ENCODE peak calls at places on chromosomes 6 and 20, in eight cellular contexts. F is posterior cingulate gyrus; M is adipocyte; H is left ventricle myocardium inferior; Q is Calu3; X is OCI-M1; T is iPS-NIHi11; O is naive thymus-derived CD8-positive, alpha-beta T cell. J is an unnamed sample.

GRCh38 chr20:57718490-57719009 is 8.7 kb upstream of the PMEPA1 start:
- DNase-seq in F (peak), M (peak), H (peak), Q (peak), X (peak), T (peak), O (peak), J (peak)

GRCh38 chr6:158737710-158738615 is 81.2 kb downstream of the EZR start:
- DNase-seq in F (no peak), M (peak), H (no peak), Q (no peak), X (peak), T (no peak), O (no peak), J (no peak)

GRCh38 chr6:168122521-168122920 is 43.5 kb upstream of the FRMD1 start:
- DNase-seq in F (no peak), M (no peak), H (no peak), Q (no peak), X (no peak), T (peak), O (no peak), J (no peak)

GRCh38 chr6:17031961-17032360 is 69.9 kb upstream of the STMND1 start:
- DNase-seq in F (peak), M (no peak), H (no peak), Q (no peak), X (no peak), T (no peak), O (no peak), J (no peak)

GRCh38 chr20:63736893-63737689 is 627 bp downstream of the LIME1 start:
- DNase-seq in F (no peak), M (no peak), H (no peak), Q (no peak), X (no peak), T (peak), O (peak), J (no peak)

GRCh38 chr20:17938889-17939619 is 29.5 kb downstream of the SNX5 start:
- DNase-seq in F (peak), M (peak), H (peak), Q (peak), X (peak), T (peak), O (peak), J (no peak)

GRCh38 chr6:98833101-98834059 is 994 bp upstream of the POU3F2 start:
- DNase-seq in F (peak), M (peak), H (no peak), Q (peak), X (peak), T (peak), O (peak), J (no peak)

GRCh38 chr6:87543836-87544735 is 45.7 kb downstream of the RARS2 start:
- DNase-seq in F (no peak), M (no peak), H (no peak), Q (no peak), X (no peak), T (no peak), O (no peak), J (no peak)

GRCh38 chr20:63178445-63178818 is 37.5 kb downstream of the YTHDF1 start:
- DNase-seq in F (no peak), M (peak), H (no peak), Q (no peak), X (no peak), T (peak), O (no peak), J (no peak)

GRCh38 chr6:44659676-44660170 is 272.2 kb downstream of the CDC5L start:
- DNase-seq in F (no peak), M (no peak), H (no peak), Q (no peak), X (no peak), T (no peak), O (no peak), J (no peak)

GRCh38 chr20:36573798-36574277 is 441 bp downstream of the TGIF2 start:
- DNase-seq in F (no peak), M (peak), H (peak), Q (peak), X (peak), T (peak), O (no peak), J (no peak)

GRCh38 chr6:867378-867777 is 174.4 kb upstream of the EXOC2 start:
- DNase-seq in F (no peak), M (no peak), H (no peak), Q (no peak), X (no peak), T (no peak), O (no peak), J (no peak)

GRCh38 chr6:5401845-5402738 is 140.8 kb downstream of the FARS2 start:
- DNase-seq in F (no peak), M (peak), H (no peak), Q (no peak), X (peak), T (no peak), O (no peak), J (no peak)

GRCh38 chr6:10033223-10033829 is 381.5 kb downstream of the TFAP2A start:
- DNase-seq in F (no peak), M (peak), H (no peak), Q (peak), X (peak), T (no peak), O (no peak), J (no peak)

GRCh38 chr6:52152692-52153091 is 33.5 kb upstream of the IL17A start:
- DNase-seq in F (no peak), M (no peak), H (no peak), Q (no peak), X (no peak), T (peak), O (no peak), J (no peak)

GRCh38 chr20:58393299-58393698 is 4.3 kb downstream of the VAPB start:
- DNase-seq in F (no peak), M (peak), H (no peak), Q (no peak), X (no peak), T (no peak), O (no peak), J (no peak)

GRCh38 chr20:31740208-31740607 is 1.1 kb downstream of the TPX2 start:
- DNase-seq in F (no peak), M (peak), H (no peak), Q (no peak), X (no peak), T (no peak), O (no peak), J (no peak)

GRCh38 chr20:60953311-60953710 is 298.8 kb upstream of the CDH4 start:
- DNase-seq in F (no peak), M (no peak), H (no peak), Q (no peak), X (no peak), T (no peak), O (no peak), J (no peak)